ENCODE peak calls at places on chromosomes 11 and 22, in eight cellular contexts. E, X, D, S, G, Z, I and C are unnamed samples.

GRCh38 chr11:78801161-78801884 is 226.7 kb upstream of the NARS2 start:
- DNase-seq in G (peak), Z (peak), D (peak), X (peak), I (peak), S (peak), E (peak), C (peak)

GRCh38 chr11:4095509-4096230 is 1.1 kb downstream of the RRM1 start:
- DNase-seq in I (no peak), E (no peak), D (no peak), S (no peak), Z (no peak), G (peak), X (peak), C (no peak)

GRCh38 chr11:45451766-45452440 is 165.8 kb upstream of the SYT13 start:
- DNase-seq in G (no peak), X (no peak), S (no peak), Z (no peak), I (no peak), E (no peak), D (no peak), C (no peak)

GRCh38 chr22:38923463-38924196 is 33.8 kb upstream of the APOBEC3A start:
- DNase-seq in Z (peak), G (peak), S (peak), E (peak), D (peak), I (peak), X (peak), C (peak)

GRCh38 chr11:86800076-86800955 is at the start of gene PRSS23:
- DNase-seq in X (peak), E (peak), Z (peak), I (no peak), G (peak), S (no peak), D (peak), C (no peak)

GRCh38 chr11:95592455-95592854 is 197.1 kb downstream of the FAM76B start:
- DNase-seq in G (no peak), I (no peak), E (no peak), Z (no peak), S (no peak), X (peak), D (no peak), C (no peak)

GRCh38 chr11:8331767-8332166 is 68.1 kb upstream of the LMO1 start:
- DNase-seq in X (no peak), G (no peak), I (no peak), D (no peak), E (no peak), Z (no peak), S (no peak), C (no peak)

GRCh38 chr11:34680918-34681554 is 60.1 kb downstream of the EHF start:
- DNase-seq in S (no peak), G (peak), E (no peak), I (peak), X (no peak), D (no peak), Z (no peak), C (no peak)

GRCh38 chr11:99327527-99327926 is 306.8 kb downstream of the CNTN5 start:
- DNase-seq in G (no peak), E (no peak), X (no peak), I (no peak), D (no peak), S (no peak), Z (no peak), C (no peak)

GRCh38 chr11:14075118-14075601 is 112.6 kb downstream of the SPON1 start:
- DNase-seq in D (no peak), X (no peak), Z (no peak), I (no peak), G (no peak), E (no peak), S (no peak), C (peak)

GRCh38 chr11:65640483-65641207 is 2.7 kb downstream of the SIPA1 start:
- DNase-seq in D (peak), I (no peak), E (no peak), Z (peak), S (no peak), G (no peak), X (no peak), C (no peak)

GRCh38 chr11:34599406-34599901 is 21.4 kb upstream of the EHF start:
- DNase-seq in D (no peak), I (peak), G (peak), S (no peak), E (no peak), X (peak), Z (no peak), C (no peak)

GRCh38 chr11:126135182-126136176 is 72.8 kb upstream of the CDON start:
- DNase-seq in S (no peak), I (no peak), G (no peak), D (no peak), X (no peak), Z (no peak), E (no peak), C (no peak)

GRCh38 chr22:43391306-43391705 is 20.5 kb upstream of the MPPED1 start:
- DNase-seq in E (no peak), G (no peak), D (no peak), X (peak), I (no peak), Z (no peak), S (no peak), C (no peak)

GRCh38 chr11:122267602-122268001 is 151.6 kb upstream of the BLID start:
- DNase-seq in D (no peak), E (no peak), I (no peak), S (no peak), G (no peak), X (no peak), Z (no peak), C (peak)

GRCh38 chr11:68002943-68003845 is 703 bp downstream of the UNC93B1 start:
- DNase-seq in S (no peak), Z (no peak), I (no peak), E (peak), X (peak), D (no peak), G (no peak), C (no peak)

GRCh38 chr11:2268911-2269600 is 1.3 kb downstream of the ASCL2 start:
- DNase-seq in S (no peak), X (peak), E (no peak), I (no peak), Z (no peak), D (peak), G (peak), C (no peak)

GRCh38 chr11:68066742-68067141 is 27.9 kb downstream of the TCIRG1 start:
- DNase-seq in E (no peak), X (no peak), S (no peak), I (no peak), D (no peak), Z (no peak), G (no peak), C (peak)

DNA sequence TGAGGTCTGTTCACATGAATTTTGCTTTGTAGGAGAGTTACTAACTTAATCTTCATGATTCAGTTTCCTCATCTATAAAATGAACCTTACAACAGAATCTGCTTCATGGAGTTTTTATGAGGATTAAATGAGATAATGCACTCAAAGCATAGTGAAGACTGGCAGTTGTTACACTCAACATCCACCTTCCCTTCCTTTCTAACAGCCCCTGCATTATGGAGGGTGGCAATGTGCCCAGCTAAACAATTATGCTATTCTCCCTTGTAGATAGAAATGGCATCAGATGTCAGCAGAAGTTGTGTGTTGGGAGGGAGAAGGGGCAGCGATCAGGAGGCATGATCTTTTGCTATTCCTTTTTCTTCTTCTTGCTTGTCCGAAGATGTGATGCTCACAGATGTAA is 6.5 kb downstream of the POU2AF1 start:
- DNase-seq in D (no peak), Z (no peak), S (no peak), X (no peak), G (no peak), E (no peak), I (no peak), C (no peak)
- H3K4me3 ChIP-seq in D (no peak), Z (no peak), S (no peak), X (no peak), G (no peak), E (no peak), I (no peak), C (no peak)

DNA sequence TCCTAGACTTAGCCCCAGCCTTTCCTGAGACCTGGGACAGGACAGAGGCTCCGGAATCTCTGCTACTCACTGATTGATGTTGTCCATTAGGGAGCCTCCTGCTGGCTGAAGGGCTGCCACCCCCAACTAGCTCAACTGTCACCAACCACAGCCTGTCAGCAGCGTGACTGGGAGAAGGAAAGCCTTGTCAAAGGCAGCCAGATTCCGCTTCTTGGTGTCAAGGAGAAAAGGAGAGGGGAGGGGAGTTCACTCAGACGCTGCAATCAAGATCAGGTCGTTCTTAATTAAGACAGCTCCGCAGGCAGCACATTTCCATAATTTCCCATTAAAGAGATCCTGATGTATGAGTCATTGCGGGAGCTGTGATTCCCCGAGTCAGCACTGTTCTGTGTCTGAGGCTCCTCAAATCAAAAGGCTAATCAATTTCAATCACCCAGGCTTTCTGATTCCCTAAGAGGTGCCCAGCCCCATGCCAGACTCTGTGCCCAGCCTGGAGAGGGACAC is 152.8 kb upstream of the ZBED5 start:
- DNase-seq in S (no peak), E (no peak), D (peak), I (no peak), Z (peak), G (no peak), X (peak), C (no peak)
- TF ChIP-seq CTCF in S (no peak), E (peak), D (peak), I (peak), Z (peak), G (no peak), X (peak), C (peak)

GRCh38 chr22:49502126-49502826 is 325.4 kb downstream of the BRD1 start:
- DNase-seq in I (no peak), X (peak), E (no peak), S (no peak), G (no peak), Z (no peak), D (no peak), C (peak)
- H3K4me3 ChIP-seq in I (no peak), X (no peak), E (no peak), S (no peak), G (no peak), Z (no peak), D (no peak), C (no peak)

GRCh38 chr22:21624120-21624879 is 5.5 kb downstream of the YDJC start:
- DNase-seq in S (no peak), I (no peak), E (no peak), X (peak), D (no peak), G (peak), Z (peak), C (no peak)
- TF ChIP-seq CTCF in S (no peak), I (peak), E (peak), X (peak), D (peak), G (peak), Z (no peak), C (peak)

GRCh38 chr11:32830796-32831195 is 1.1 kb downstream of the PRRG4 start:
- DNase-seq in G (no peak), E (no peak), I (no peak), D (no peak), S (no peak), Z (no peak), X (no peak), C (no peak)

GRCh38 chr11:32829157-32829679 is 509 bp upstream of the PRRG4 start:
- DNase-seq in X (peak), G (no peak), E (no peak), D (no peak), I (no peak), S (no peak), Z (no peak), C (no peak)

GRCh38 chr11:32831241-32831640 is 1.5 kb downstream of the PRRG4 start:
- DNase-seq in Z (no peak), I (no peak), E (no peak), X (no peak), G (no peak), S (no peak), D (no peak), C (no peak)

GRCh38 chr11:32829680-32830412 is at the start of gene PRRG4:
- DNase-seq in E (peak), I (no peak), S (no peak), G (peak), X (peak), D (peak), Z (peak), C (no peak)

GRCh38 chr11:32830413-32830738 is 649 bp downstream of the PRRG4 start:
- DNase-seq in G (no peak), I (no peak), D (no peak), Z (no peak), S (no peak), X (peak), E (no peak), C (no peak)
- H3K4me3 ChIP-seq in G (peak), I (peak), D (peak), Z (peak), S (peak), X (peak), E (peak), C (peak)

GRCh38 chr11:74318241-74318932 is 6.9 kb upstream of the P4HA3 start:
- DNase-seq in G (peak), I (no peak), Z (no peak), X (no peak), E (no peak), D (no peak), S (no peak), C (peak)
- TF ChIP-seq CTCF in G (no peak), I (no peak), Z (no peak), X (no peak), E (no peak), D (no peak), S (no peak), C (peak)

GRCh38 chr22:23146842-23147205 is 1.5 kb downstream of the RAB36 start:
- DNase-seq in G (no peak), X (no peak), D (no peak), I (no peak), S (no peak), Z (no peak), E (no peak), C (no peak)

GRCh38 chr22:23143119-23143518 is 1.3 kb upstream of the RSPH14 start:
- DNase-seq in I (no peak), S (no peak), D (no peak), G (no peak), Z (no peak), X (no peak), E (no peak), C (no peak)

GRCh38 chr22:23144926-23145906 is at the start of gene RAB36:
- DNase-seq in S (peak), D (peak), Z (peak), G (peak), I (peak), E (peak), X (peak), C (peak)

GRCh38 chr22:23142546-23143105 is 836 bp upstream of the RSPH14 start:
- DNase-seq in Z (no peak), S (no peak), X (no peak), G (no peak), D (no peak), I (no peak), E (no peak), C (no peak)

DNA sequence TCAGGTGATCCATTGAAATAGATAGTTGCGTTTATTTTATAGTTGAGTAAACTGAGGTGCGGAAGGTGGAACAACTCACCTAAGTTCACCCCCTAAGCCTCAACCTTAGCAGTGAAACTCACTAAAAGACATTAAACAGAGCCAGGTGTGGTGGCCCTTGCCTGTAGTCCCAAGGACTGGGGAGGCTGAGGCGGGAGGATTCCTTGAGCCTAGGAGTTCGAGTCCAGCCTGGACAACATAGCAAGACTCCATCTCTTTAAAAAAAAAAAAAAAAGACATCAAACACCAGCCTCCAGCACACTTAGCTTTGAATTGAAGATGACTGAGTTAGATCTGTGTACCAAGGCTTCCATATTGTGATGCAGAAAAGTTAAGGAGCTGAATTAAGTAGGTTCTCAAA is 845 bp upstream of the RAB36 start:
- DNase-seq in G (no peak), S (no peak), E (no peak), Z (no peak), D (no peak), X (no peak), I (no peak), C (no peak)
- H3K4me3 ChIP-seq in G (peak), S (peak), E (peak), Z (no peak), D (peak), X (no peak), I (no peak), C (no peak)

DNA sequence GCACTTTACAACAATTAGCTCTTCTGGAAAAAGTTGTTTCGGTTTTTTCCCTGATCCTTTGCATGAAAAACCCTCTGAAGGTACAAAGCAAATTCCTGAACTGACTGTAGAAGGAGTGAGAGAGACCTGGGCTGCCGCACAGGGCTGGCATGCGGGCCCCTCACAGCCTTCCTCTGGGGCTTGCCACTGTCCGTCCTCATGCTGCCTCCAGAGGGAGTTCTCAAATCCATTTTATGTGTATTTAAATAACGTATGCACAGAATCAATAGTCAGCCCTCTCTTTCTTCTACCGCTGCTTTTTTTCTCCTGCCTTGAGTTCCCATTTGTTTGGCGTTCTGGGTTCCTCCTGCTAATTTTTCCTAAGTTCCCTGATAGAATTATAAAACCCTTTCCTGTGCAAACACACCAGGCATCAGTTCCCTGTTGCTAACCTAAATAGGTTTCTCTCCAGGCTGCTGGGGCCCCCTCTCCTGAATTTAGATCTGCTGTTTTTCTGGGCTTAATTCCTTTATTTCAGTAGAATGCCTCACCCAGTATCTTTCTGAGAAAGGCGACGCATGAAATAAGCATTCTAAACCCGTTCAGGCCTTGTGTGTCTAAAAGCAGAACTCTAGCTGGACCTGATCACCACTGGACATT is 52.4 kb downstream of the PHF21B start:
- DNase-seq in Z (no peak), X (peak), I (no peak), G (no peak), S (no peak), D (no peak), E (no peak), C (no peak)
- TF ChIP-seq CTCF in Z (no peak), X (peak), I (peak), G (peak), S (no peak), D (no peak), E (no peak), C (peak)

GRCh38 chr11:10715571-10715970 is 22.0 kb upstream of the IRAG1 start:
- DNase-seq in G (no peak), Z (no peak), I (no peak), X (no peak), S (no peak), E (no peak), D (no peak), C (no peak)
- H3K4me3 ChIP-seq in G (no peak), Z (no peak), I (no peak), X (no peak), S (no peak), E (no peak), D (no peak), C (no peak)